ENCODE peak calls at places on chromosomes 4 and X, in six cellular contexts. A is endothelial cell, G is IMR-90, U is suprapubic skin, P is uterus, K is astrocyte. H is an unnamed sample.

GRCh38 chr4:38842998-38843397 is 13.6 kb downstream of the TLR6 start:
- DNase-seq in A (no peak), G (no peak), U (no peak), P (no peak), K (no peak), H (no peak)

GRCh38 chr4:53497446-53498069 is 93.7 kb downstream of the LNX1 start:
- DNase-seq in A (no peak), G (peak), U (peak), P (peak), K (no peak), H (no peak)

GRCh38 chr4:104989363-104989762 is 157.3 kb upstream of the TET2 start:
- DNase-seq in A (no peak), G (peak), U (no peak), P (peak), K (peak), H (no peak)

GRCh38 chr4:18398661-18399060 is 377.1 kb upstream of the LCORL start:
- DNase-seq in A (no peak), G (no peak), U (no peak), P (no peak), K (no peak), H (no peak)

GRCh38 chrX:105972690-105973386 is 65.7 kb downstream of the SERPINA7 start:
- DNase-seq in A (no peak), G (no peak), U (no peak), P (no peak), K (no peak), H (no peak)

GRCh38 chrX:75038925-75039324 is 113.7 kb upstream of the NEXMIF start:
- DNase-seq in A (no peak), G (peak), U (no peak), P (no peak), K (peak), H (peak)

GRCh38 chr4:185748901-185749390 is 63.0 kb downstream of the SORBS2 start:
- DNase-seq in A (no peak), G (no peak), U (no peak), P (no peak), K (no peak), H (no peak)

GRCh38 chrX:13165747-13166146 is 121.3 kb upstream of the FAM9C start:
- DNase-seq in A (no peak), G (no peak), U (no peak), P (no peak), K (no peak), H (no peak)

GRCh38 chr4:77903186-77903585 is 40.6 kb downstream of the MRPL1 start:
- DNase-seq in A (no peak), G (peak), U (no peak), P (no peak), K (no peak), H (no peak)

GRCh38 chrX:136754641-136755040 is 26.1 kb downstream of the ARHGEF6 start:
- DNase-seq in A (no peak), G (no peak), U (no peak), P (no peak), K (peak), H (no peak)

GRCh38 chrX:54995621-54996020 is 1.6 kb upstream of the PFKFB1 start:
- DNase-seq in A (no peak), G (no peak), U (no peak), P (no peak), K (no peak), H (no peak)

GRCh38 chr4:23930750-23931488 is 41.1 kb upstream of the PPARGC1A start:
- DNase-seq in A (no peak), G (no peak), U (peak), P (peak), K (peak), H (no peak)

GRCh38 chr4:24615977-24616376 is 31.6 kb upstream of the DHX15 start:
- DNase-seq in A (no peak), G (no peak), U (no peak), P (no peak), K (no peak), H (no peak)

GRCh38 chr4:105350859-105351494 is 122.9 kb downstream of the PPA2 start:
- DNase-seq in A (no peak), G (peak), U (no peak), P (no peak), K (peak), H (peak)

GRCh38 chr4:145107126-145107525 is 9.0 kb downstream of the ABCE1 start:
- DNase-seq in A (no peak), G (no peak), U (no peak), P (no peak), K (no peak), H (no peak)

GRCh38 chr4:155079866-155080265 is 128.6 kb upstream of the NPY2R start:
- DNase-seq in A (no peak), G (no peak), U (no peak), P (no peak), K (peak), H (no peak)

GRCh38 chr4:7691992-7692391 is 247.7 kb downstream of the AFAP1 start:
- DNase-seq in A (no peak), G (peak), U (no peak), P (no peak), K (peak), H (no peak)

GRCh38 chr4:61992351-61992750 is 792.2 kb downstream of the ADGRL3 start:
- DNase-seq in A (no peak), G (no peak), U (no peak), P (no peak), K (no peak), H (no peak)

GRCh38 chr4:53584658-53585057 is 6.6 kb downstream of the LNX1 start:
- DNase-seq in A (no peak), G (no peak), U (no peak), P (no peak), K (no peak), H (no peak)

GRCh38 chr4:116180056-116180690 is 905.2 kb downstream of the TRAM1L1 start:
- DNase-seq in A (no peak), G (no peak), U (no peak), P (no peak), K (no peak), H (peak)

GRCh38 chr4:73067971-73068394 is 1.5 kb downstream of the COX18 start:
- DNase-seq in A (no peak), G (peak), U (no peak), P (no peak), K (peak), H (no peak)

GRCh38 chr4:70737409-70737808 is 15.6 kb downstream of the RUFY3 start:
- DNase-seq in A (no peak), G (no peak), U (no peak), P (no peak), K (no peak), H (no peak)

GRCh38 chr4:169658970-169659735 is 38.8 kb downstream of the CLCN3 start:
- DNase-seq in A (no peak), G (no peak), U (no peak), P (no peak), K (no peak), H (no peak)

GRCh38 chr4:151888367-151888866 is 127.6 kb upstream of the GATB start:
- DNase-seq in A (no peak), G (no peak), U (no peak), P (no peak), K (no peak), H (no peak)

GRCh38 chr4:14169460-14169859 is 541.9 kb upstream of the BOD1L1 start:
- DNase-seq in A (no peak), G (peak), U (no peak), P (no peak), K (peak), H (no peak)

GRCh38 chrX:31228415-31228832 is 156.6 kb upstream of the FTHL17 start:
- DNase-seq in A (no peak), G (peak), U (no peak), P (peak), K (peak), H (no peak)

GRCh38 chrX:152830312-152831305 is at the start of the genes CETN2 and NSDHL:
- DNase-seq in A (peak), G (peak), U (peak), P (peak), K (peak), H (peak)

GRCh38 chrX:150085881-150086280 is 147.6 kb upstream of the EOLA2 start:
- DNase-seq in A (no peak), G (peak), U (no peak), P (no peak), K (peak), H (no peak)

DNA sequence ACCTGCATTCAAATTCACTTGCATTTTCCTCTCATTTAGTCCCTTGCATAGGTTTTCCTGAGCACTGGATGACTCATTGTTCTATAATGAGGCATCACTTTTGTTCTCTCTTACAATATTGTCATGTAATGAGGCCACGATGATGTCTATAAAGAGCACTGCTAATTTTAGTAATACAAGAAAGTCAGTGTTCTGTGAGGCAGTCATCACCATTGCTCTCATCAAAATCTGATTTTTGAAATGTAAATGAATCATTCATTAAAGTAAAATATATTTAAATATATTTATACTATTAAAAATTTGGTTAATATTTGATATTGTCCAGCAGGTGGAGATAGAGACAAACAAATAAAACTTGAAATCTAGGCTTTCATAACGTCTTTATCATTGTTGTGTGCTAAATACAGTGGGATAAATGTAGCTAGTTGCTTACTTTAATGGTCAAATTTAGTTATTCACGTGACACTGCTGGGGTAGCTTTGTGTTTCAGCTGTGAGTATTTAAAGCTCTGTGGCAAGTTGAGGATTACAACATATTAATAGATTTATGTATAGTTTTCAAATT is 15.4 kb downstream of the HMGB2 start:
- DNase-seq in A (no peak), G (peak), U (no peak), P (no peak), K (peak), H (no peak)
- TF ChIP-seq CTCF in A (peak), G (peak), U (peak), P (peak), K (peak), H (no peak)

DNA sequence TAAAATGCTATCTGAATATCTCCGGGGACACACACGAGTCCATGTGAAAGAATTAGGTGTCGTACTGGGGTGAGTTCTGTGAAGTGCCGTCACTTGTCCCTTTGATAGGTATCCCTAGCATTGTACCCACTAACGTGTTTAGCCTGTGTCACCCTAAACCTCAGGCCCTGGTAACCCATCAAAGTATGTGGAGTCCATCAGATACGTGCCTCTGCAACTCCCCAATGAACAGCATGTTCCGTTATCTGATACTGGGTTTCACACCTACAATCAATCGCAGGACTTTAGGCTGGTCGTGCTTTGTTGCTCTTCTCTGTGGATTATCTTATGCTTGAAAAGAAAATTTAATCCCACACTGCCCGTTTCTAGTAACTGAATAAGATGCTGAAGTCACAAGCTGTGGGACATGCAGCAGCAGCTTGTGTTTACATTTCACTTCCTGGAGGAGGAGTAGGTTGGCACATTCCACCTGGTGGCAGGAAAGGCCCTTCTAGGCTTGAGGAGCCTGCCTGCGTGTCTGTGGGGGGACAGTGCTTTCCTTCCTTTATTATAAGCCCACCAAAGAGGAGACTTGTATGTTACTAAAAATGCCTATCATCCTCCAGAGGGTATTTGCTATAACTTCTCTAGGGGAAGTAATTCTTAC is 127.1 kb downstream of the FNIP2 start:
- DNase-seq in A (peak), G (peak), U (no peak), P (no peak), K (no peak), H (no peak)
- TF ChIP-seq CTCF in A (no peak), G (peak), U (no peak), P (no peak), K (no peak), H (no peak)

GRCh38 chrX:10854594-10854993 is 234.2 kb upstream of the MID1 start:
- DNase-seq in A (no peak), G (no peak), U (no peak), P (no peak), K (no peak), H (no peak)
- TF ChIP-seq CTCF in A (no peak), G (no peak), U (no peak), P (no peak), K (no peak), H (no peak)

GRCh38 chrX:135697614-135698013 is 15.8 kb upstream of the CT45A1 start:
- DNase-seq in A (no peak), G (no peak), U (no peak), P (no peak), K (no peak), H (no peak)
- TF ChIP-seq CTCF in A (no peak), G (peak), U (no peak), P (no peak), K (no peak), H (no peak)

DNA sequence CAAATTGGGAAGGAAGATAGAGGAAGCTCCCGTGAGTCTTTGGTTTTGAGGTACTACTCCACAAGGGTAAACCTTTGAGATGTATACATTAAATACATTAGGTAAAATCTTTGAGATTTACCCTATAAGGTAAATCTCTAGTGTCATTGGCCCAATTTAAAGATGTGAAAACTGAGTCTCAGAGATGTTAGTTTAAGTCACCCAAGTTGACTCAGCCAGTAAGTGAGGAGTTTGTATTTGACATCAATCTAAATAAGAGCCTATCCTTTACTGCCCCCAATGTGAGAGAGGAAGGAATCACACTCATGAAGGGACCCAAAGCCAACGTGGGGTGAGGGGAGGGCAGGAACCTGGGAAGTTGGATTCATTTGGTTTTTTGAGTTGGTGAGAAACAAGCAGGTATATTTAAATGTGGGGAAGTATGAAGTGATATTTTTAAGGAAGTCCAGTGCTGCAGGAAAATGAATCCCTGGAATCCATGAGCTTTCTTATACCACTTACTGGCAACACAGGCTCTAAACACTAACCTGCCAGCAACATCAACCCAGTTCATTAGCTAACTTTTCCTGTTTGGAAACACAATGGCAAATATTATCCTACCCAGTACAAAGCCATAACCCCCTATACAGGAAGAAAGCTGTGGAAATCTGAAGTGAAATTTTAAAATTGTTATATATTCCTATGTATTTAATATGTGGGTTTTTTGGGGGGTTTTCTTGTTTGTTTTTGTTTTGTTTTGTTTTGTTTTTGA is 55.3 kb downstream of the PALLD start:
- DNase-seq in A (no peak), G (no peak), U (no peak), P (no peak), K (no peak), H (no peak)
- TF ChIP-seq CTCF in A (no peak), G (peak), U (no peak), P (no peak), K (no peak), H (no peak)

GRCh38 chr4:102620697-102621497 is 119.7 kb downstream of the NFKB1 start:
- DNase-seq in A (no peak), G (peak), U (no peak), P (no peak), K (peak), H (peak)
- TF ChIP-seq CTCF in A (no peak), G (peak), U (peak), P (peak), K (peak), H (no peak)

GRCh38 chr4:39947963-39948362 is 29.7 kb downstream of the PDS5A start:
- DNase-seq in A (no peak), G (no peak), U (no peak), P (no peak), K (no peak), H (no peak)

GRCh38 chr4:39942507-39942906 is 35.2 kb downstream of the PDS5A start:
- DNase-seq in A (no peak), G (no peak), U (no peak), P (no peak), K (no peak), H (no peak)

GRCh38 chr4:39941682-39942217 is 36.0 kb downstream of the PDS5A start:
- DNase-seq in A (no peak), G (no peak), U (no peak), P (no peak), K (no peak), H (no peak)

GRCh38 chr4:39950861-39951481 is 26.7 kb downstream of the PDS5A start:
- DNase-seq in A (no peak), G (peak), U (no peak), P (no peak), K (no peak), H (no peak)

DNA sequence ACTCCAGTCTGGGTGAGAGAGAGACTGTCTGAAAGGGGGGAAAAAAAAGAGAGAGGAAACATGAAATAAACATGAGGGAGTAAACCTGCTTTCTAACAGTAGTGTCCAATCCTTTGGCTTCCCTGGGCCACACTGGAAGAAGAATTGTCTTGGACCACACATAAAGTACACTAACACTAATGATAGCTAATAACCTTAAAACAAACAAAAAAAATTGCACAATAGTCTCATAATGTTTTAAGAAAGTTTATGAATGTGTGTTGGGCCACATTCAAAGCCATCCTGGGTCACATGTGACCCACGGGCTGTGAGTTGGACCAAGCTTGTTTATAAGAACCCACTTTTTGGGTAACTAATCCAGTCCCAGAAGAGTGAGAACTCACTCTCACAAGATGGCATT is 30.3 kb downstream of the PDS5A start:
- DNase-seq in A (no peak), G (no peak), U (no peak), P (no peak), K (no peak), H (no peak)
- TF ChIP-seq CTCF in A (no peak), G (no peak), U (no peak), P (no peak), K (no peak), H (no peak)

H was measured in GM13976.